ENCODE peak calls at places on chromosomes 1 and 21, in eight cellular contexts. V is left ventricle myocardium inferior, Z is dorsolateral prefrontal cortex, A is epithelial cell of prostate, D is keratinocyte, G is uterus, Q is pancreas, U is breast epithelium. C is an unnamed sample.
A peak's percentile ranks its signal among the peaks of the same experiment; 100 is the strongest.

GRCh38 chr1:230423261-230423660 is 2.9 kb downstream of the PGBD5 start:
- DNase-seq in V (no peak), Z (no peak), A (no peak), D (no peak), G (no peak), Q (no peak), U (no peak), C (no peak)

GRCh38 chr1:245673920-245674414 is 519.2 kb downstream of the KIF26B start:
- DNase-seq in V (no peak), Z (no peak), A (no peak), D (no peak), G (no peak), Q (no peak), U (no peak), C (no peak)

GRCh38 chr1:160681067-160681890 is 30.3 kb downstream of the CD48 start:
- DNase-seq in V (peak; percentile 48), Z (no peak), A (peak; percentile 24), D (peak; percentile 50), G (peak; percentile 29), Q (no peak), U (no peak), C (peak; percentile 28)

GRCh38 chr1:67818162-67818561 is 15.1 kb downstream of the GNG12 start:
- DNase-seq in V (no peak), Z (no peak), A (no peak), D (no peak), G (no peak), Q (no peak), U (no peak), C (no peak)

GRCh38 chr1:5597991-5598823 is 394.0 kb downstream of the NPHP4 start:
- DNase-seq in V (no peak), Z (no peak), A (no peak), D (no peak), G (no peak), Q (peak; percentile 14), U (no peak), C (no peak)

GRCh38 chr1:152244576-152244975 is 20.6 kb upstream of the HRNR start:
- DNase-seq in V (no peak), Z (no peak), A (peak; percentile 68), D (no peak), G (no peak), Q (no peak), U (no peak), C (no peak)

GRCh38 chr1:149896589-149896988 is 2.8 kb upstream of the BOLA1 start:
- DNase-seq in V (no peak), Z (no peak), A (no peak), D (no peak), G (no peak), Q (no peak), U (no peak), C (no peak)

GRCh38 chr1:89721351-89721750 is 88.4 kb downstream of the LRRC8C start:
- DNase-seq in V (no peak), Z (no peak), A (no peak), D (no peak), G (no peak), Q (no peak), U (no peak), C (no peak)

GRCh38 chr1:182259229-182259872 is 132.2 kb downstream of the GLUL start:
- DNase-seq in V (peak; percentile 49), Z (no peak), A (no peak), D (peak; percentile 11), G (no peak), Q (peak; percentile 21), U (no peak), C (peak; percentile 52)

GRCh38 chr1:228830954-228831481 is 95.7 kb downstream of the RHOU start:
- DNase-seq in V (no peak), Z (no peak), A (no peak), D (no peak), G (no peak), Q (peak; percentile 45), U (no peak), C (no peak)

GRCh38 chr21:37231247-37231645 is 35.9 kb downstream of the VPS26C start:
- DNase-seq in V (no peak), Z (no peak), A (no peak), D (no peak), G (no peak), Q (no peak), U (no peak), C (no peak)

GRCh38 chr21:43352568-43353281 is 74.2 kb downstream of the SIK1 start:
- DNase-seq in V (no peak), Z (no peak), A (no peak), D (no peak), G (no peak), Q (no peak), U (no peak), C (no peak)

GRCh38 chr1:23376890-23377811 is 7.5 kb upstream of the ZNF436 start:
- DNase-seq in V (peak; percentile 54), Z (no peak), A (peak; percentile 91), D (peak; percentile 78), G (peak; percentile 80), Q (no peak), U (no peak), C (peak; percentile 51)

GRCh38 chr1:246020231-246020954 is 486.7 kb downstream of the SMYD3 start:
- DNase-seq in V (no peak), Z (no peak), A (no peak), D (no peak), G (no peak), Q (no peak), U (no peak), C (no peak)

GRCh38 chr1:229248821-229249817 is 21.8 kb upstream of the RAB4A start:
- DNase-seq in V (no peak), Z (no peak), A (no peak), D (no peak), G (no peak), Q (no peak), U (no peak), C (no peak)

GRCh38 chr1:70290248-70290647 is 64.3 kb downstream of the ANKRD13C start:
- DNase-seq in V (no peak), Z (no peak), A (peak; percentile 39), D (no peak), G (no peak), Q (no peak), U (no peak), C (no peak)

GRCh38 chr1:70288171-70288570 is 66.4 kb downstream of the ANKRD13C start:
- DNase-seq in V (no peak), Z (no peak), A (no peak), D (no peak), G (no peak), Q (no peak), U (no peak), C (no peak)

GRCh38 chr1:70295737-70296136 is 58.8 kb downstream of the ANKRD13C start:
- DNase-seq in V (no peak), Z (no peak), A (no peak), D (no peak), G (no peak), Q (no peak), U (no peak), C (no peak)

DNA sequence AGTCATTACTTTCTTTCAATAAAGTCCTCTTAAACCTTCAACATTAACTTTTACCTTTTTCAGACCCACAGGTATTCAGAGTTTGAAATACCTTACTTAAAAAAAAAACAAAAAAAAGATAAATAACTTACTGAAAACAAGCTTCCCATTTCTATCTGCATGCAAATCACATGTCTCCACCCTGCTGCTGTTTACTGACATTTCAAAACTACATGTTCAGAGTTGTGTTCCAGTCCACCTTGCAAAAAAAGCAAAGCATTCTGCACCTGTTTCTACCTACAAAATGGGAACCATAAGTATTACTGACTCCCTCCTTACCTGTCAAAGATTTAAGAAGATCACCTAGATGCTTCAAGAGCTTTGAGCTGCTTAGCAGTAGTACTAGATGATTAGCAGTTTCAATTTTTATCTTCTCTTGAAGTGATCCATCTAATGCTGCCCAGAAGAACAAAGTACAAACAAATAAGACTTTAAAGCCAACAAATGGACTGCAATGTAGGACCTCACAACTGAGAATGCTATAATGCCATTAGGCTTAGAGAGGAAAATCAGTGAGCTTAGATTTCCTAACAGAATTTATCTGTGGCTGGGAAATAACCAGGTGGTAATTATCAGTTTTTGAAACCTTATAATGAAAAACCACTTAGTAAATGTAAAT is 61.2 kb downstream of the ANKRD13C start:
- DNase-seq in V (no peak), Z (no peak), A (no peak), D (no peak), G (no peak), Q (no peak), U (no peak), C (no peak)
- H3K27ac ChIP-seq in V (no peak overlapping the region), Z (no peak overlapping the region), A (no peak overlapping the region), D (no peak overlapping the region), G (no peak overlapping the region), Q (no peak overlapping the region), U (no peak overlapping the region), C (no peak overlapping the region)

GRCh38 chr1:119587328-119587727 is 60.7 kb downstream of the ZNF697 start:
- DNase-seq in V (no peak), Z (no peak), A (no peak), D (no peak), G (no peak), Q (no peak), U (no peak), C (no peak)
- H3K27ac ChIP-seq in V (no peak overlapping the region), Z (no peak overlapping the region), A (no peak overlapping the region), D (no peak overlapping the region), G (no peak overlapping the region), Q (no peak overlapping the region), U (no peak overlapping the region), C (no peak overlapping the region)

DNA sequence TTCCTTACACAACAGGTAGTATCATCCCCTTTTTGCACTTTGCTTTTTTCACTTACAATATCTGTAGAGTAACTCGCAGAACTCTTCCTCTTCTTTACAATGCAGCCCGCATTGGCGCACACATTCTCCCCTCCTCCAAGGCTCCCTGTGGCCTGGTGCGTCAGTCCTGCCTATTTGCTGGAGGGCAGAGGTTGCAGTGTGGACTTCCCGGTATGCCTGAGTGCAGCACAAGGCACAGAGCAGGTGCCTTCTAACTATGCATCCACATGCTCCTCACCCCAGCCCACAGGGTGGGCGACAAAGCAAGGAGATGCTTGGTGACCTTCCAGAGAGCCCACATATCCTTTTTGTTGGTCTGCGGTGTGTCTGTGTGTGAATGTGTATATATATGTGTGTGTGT is 53.3 kb downstream of the ARHGEF11 start:
- DNase-seq in V (no peak), Z (no peak), A (no peak), D (no peak), G (no peak), Q (no peak), U (no peak), C (no peak)
- H3K27ac ChIP-seq in V (no peak overlapping the region), Z (no peak overlapping the region), A (no peak overlapping the region), D (no peak overlapping the region), G (no peak overlapping the region), Q (no peak overlapping the region), U (no peak overlapping the region), C (no peak overlapping the region)

GRCh38 chr1:27590917-27591508 is 12.9 kb downstream of the AHDC1 start:
- DNase-seq in V (no peak), Z (no peak), A (no peak), D (no peak), G (peak; percentile 31), Q (no peak), U (no peak), C (no peak)

GRCh38 chr1:27593341-27594326 is 10.3 kb downstream of the AHDC1 start:
- DNase-seq in V (no peak), Z (no peak), A (no peak), D (no peak), G (peak; percentile 21), Q (no peak), U (no peak), C (no peak)

GRCh38 chr1:27592191-27592590 is 11.8 kb downstream of the AHDC1 start:
- DNase-seq in V (no peak), Z (no peak), A (no peak), D (no peak), G (peak; percentile 18), Q (no peak), U (no peak), C (no peak)

GRCh38 chr1:27591622-27592021 is 12.3 kb downstream of the AHDC1 start:
- DNase-seq in V (no peak), Z (no peak), A (no peak), D (no peak), G (no peak), Q (no peak), U (no peak), C (no peak)

GRCh38 chr1:27592600-27593340 is 11.2 kb downstream of the AHDC1 start:
- DNase-seq in V (no peak), Z (no peak), A (no peak), D (no peak), G (peak; percentile 33), Q (no peak), U (no peak), C (no peak)
- H3K27ac ChIP-seq in V (peak overlapping the region; percentile 98), Z (peak overlapping the region; percentile 75), A (no peak overlapping the region), D (no peak overlapping the region), G (peak overlapping the region; percentile 99), Q (no peak overlapping the region), U (peak overlapping the region; percentile 93), C (peak overlapping the region; percentile 100)